ENCODE peak calls at places on chromosomes 2 and 18, in four cellular contexts. F is ecto neural progenitor cell, S is anterior cingulate cortex, N is neural crest cell. W is an unnamed sample.
A peak's percentile ranks its signal among the peaks of the same experiment; 100 is the strongest.

GRCh38 chr2:105582952-105583660 is 161.6 kb upstream of the NCK2 start:
- DNase-seq in F (no peak), S (no peak), N (no peak), W (no peak)

GRCh38 chr2:26816893-26817292 is 31.0 kb downstream of the CENPA start:
- DNase-seq in F (no peak), S (no peak), N (no peak), W (peak; percentile 87)

GRCh38 chr18:8416212-8417019 is 192.8 kb upstream of the RAB12 start:
- DNase-seq in F (no peak), S (no peak), N (no peak), W (no peak)

GRCh38 chr2:28681216-28681981 is 70.2 kb upstream of the PPP1CB start:
- DNase-seq in F (no peak), S (no peak), N (no peak), W (no peak)

GRCh38 chr2:127091148-127091547 is 15.8 kb downstream of the BIN1 start:
- DNase-seq in F (no peak), S (no peak), N (no peak), W (no peak)

GRCh38 chr2:67616749-67617148 is 219.6 kb downstream of the ETAA1 start:
- DNase-seq in F (no peak), S (no peak), N (no peak), W (no peak)

GRCh38 chr2:166417669-166418068 is 41.9 kb upstream of the SCN9A start:
- DNase-seq in F (no peak), S (no peak), N (no peak), W (no peak)

GRCh38 chr2:131584380-131584779 is 56.7 kb downstream of the CCDC74A start:
- DNase-seq in F (no peak), S (no peak), N (no peak), W (no peak)

GRCh38 chr18:7291046-7291445 is 60.2 kb downstream of the LRRC30 start:
- DNase-seq in F (no peak), S (no peak), N (no peak), W (no peak)

GRCh38 chr2:127173073-127173472 is 47.0 kb downstream of the CYP27C1 start:
- DNase-seq in F (no peak), S (no peak), N (no peak), W (no peak)

GRCh38 chr18:72605350-72605749 is 61.2 kb upstream of the CBLN2 start:
- DNase-seq in F (no peak), S (no peak), N (no peak), W (no peak)

GRCh38 chr2:9163306-9164111 is 43.1 kb upstream of the ASAP2 start:
- DNase-seq in F (no peak), S (no peak), N (no peak), W (no peak)

GRCh38 chr2:102013200-102014040 is 21.7 kb downstream of the IL1R2 start:
- DNase-seq in F (no peak), S (no peak), N (no peak), W (no peak)

GRCh38 chr18:43634994-43635393 is 357.7 kb upstream of the SYT4 start:
- DNase-seq in F (no peak), S (no peak), N (no peak), W (no peak)

GRCh38 chr18:33761363-33761762 is 183.3 kb downstream of the ASXL3 start:
- DNase-seq in F (no peak), S (peak; percentile 19), N (no peak), W (no peak)

GRCh38 chr2:239035361-239035814 is 187.5 kb downstream of the TWIST2 start:
- DNase-seq in F (peak; percentile 82), S (peak; percentile 35), N (peak; percentile 74), W (peak; percentile 70)

GRCh38 chr2:3184167-3184566 is 193.5 kb downstream of the EIPR1 start:
- DNase-seq in F (no peak), S (no peak), N (no peak), W (no peak)

GRCh38 chr2:171347591-171348032 is 86.2 kb downstream of the METTL8 start:
- DNase-seq in F (no peak), S (no peak), N (no peak), W (no peak)

GRCh38 chr2:234165421-234165820 is 114.9 kb downstream of the SPP2 start:
- DNase-seq in F (no peak), S (no peak), N (no peak), W (no peak)

GRCh38 chr2:239695728-239696240 is 295.0 kb upstream of the HDAC4 start:
- DNase-seq in F (peak; percentile 28), S (no peak), N (no peak), W (no peak)

GRCh38 chr2:232377841-232378734 is 463 bp upstream of the ALPP start:
- DNase-seq in F (no peak), S (no peak), N (no peak), W (no peak)

W was measured in H9.